ENCODE peak calls at places on chromosomes 6 and 20, in seven cellular contexts. Q, A, Y, H, S, F and T are unnamed samples.

GRCh38 chr6:70299456-70299855 is 3.4 kb downstream of the COL9A1 start:
- ATAC-seq in Q (no peak), A (no peak), Y (no peak), H (no peak), S (no peak), F (no peak), T (no peak)

GRCh38 chr6:46989384-46989783 is 52.7 kb downstream of the ADGRF1 start:
- ATAC-seq in Q (no peak), A (peak), Y (no peak), H (peak), S (no peak), F (peak), T (no peak)

GRCh38 chr6:307065-307814 is 15.0 kb downstream of the DUSP22 start:
- ATAC-seq in Q (no peak), A (peak), Y (no peak), H (peak), S (no peak), F (peak), T (no peak)

GRCh38 chr6:38391206-38391908 is 248.4 kb downstream of the BTBD9 start:
- ATAC-seq in Q (no peak), A (no peak), Y (no peak), H (no peak), S (no peak), F (peak), T (no peak)

GRCh38 chr6:41065550-41066026 is 6.6 kb downstream of the OARD1 start:
- ATAC-seq in Q (no peak), A (no peak), Y (no peak), H (no peak), S (no peak), F (no peak), T (no peak)

GRCh38 chr20:7967199-7967844 is 27.1 kb upstream of the HAO1 start:
- ATAC-seq in Q (no peak), A (no peak), Y (no peak), H (peak), S (no peak), F (peak), T (no peak)

GRCh38 chr6:125748534-125749111 is 809 bp upstream of the HEY2 start:
- ATAC-seq in Q (no peak), A (peak), Y (no peak), H (no peak), S (no peak), F (no peak), T (no peak)

GRCh38 chr20:62675156-62675871 is 33.0 kb downstream of the SLCO4A1 start:
- ATAC-seq in Q (peak), A (peak), Y (no peak), H (peak), S (no peak), F (peak), T (no peak)

GRCh38 chr6:23728707-23729106 is 397.3 kb upstream of the NRSN1 start:
- ATAC-seq in Q (no peak), A (peak), Y (no peak), H (peak), S (no peak), F (peak), T (no peak)

GRCh38 chr6:85455627-85456026 is 5.7 kb downstream of the NT5E start:
- ATAC-seq in Q (no peak), A (no peak), Y (no peak), H (no peak), S (no peak), F (no peak), T (no peak)